ENCODE peak calls at places on chromosome 3, in seven cellular contexts. E is T-helper 1 cell, L is small intestine, T is type B pancreatic cell, Y is progenitor cell of endocrine pancreas, J is AG10803, B is stomach. U is an unnamed sample.

GRCh38 chr3:13015286-13016082 is 57.7 kb downstream of the IQSEC1 start:
- DNase-seq in T (no peak), J (no peak), B (peak; percentile 41), Y (no peak), E (peak; percentile 28), L (peak; percentile 36), U (no peak)

GRCh38 chr3:105837143-105837740 is 31.6 kb downstream of the CBLB start:
- DNase-seq in T (no peak), Y (no peak), L (no peak), J (no peak), E (no peak), B (no peak), U (no peak)

GRCh38 chr3:71401695-71402231 is 181.8 kb downstream of the FOXP1 start:
- DNase-seq in T (no peak), J (no peak), L (no peak), Y (no peak), E (no peak), B (no peak), U (no peak)

GRCh38 chr3:195194559-195195161 is 76.3 kb downstream of the XXYLT1 start:
- DNase-seq in B (no peak), E (no peak), T (no peak), L (no peak), Y (no peak), J (no peak), U (no peak)

GRCh38 chr3:195701042-195701910 is 19.5 kb upstream of the MUC20 start:
- DNase-seq in J (no peak), T (no peak), E (no peak), B (no peak), Y (no peak), L (no peak), U (no peak)

GRCh38 chr3:188446014-188446413 is 292.1 kb downstream of the LPP start:
- DNase-seq in T (no peak), B (no peak), E (no peak), J (no peak), Y (no peak), L (no peak), U (no peak)

GRCh38 chr3:88078930-88079329 is 19.9 kb downstream of the ZNF654 start:
- DNase-seq in L (no peak), B (no peak), E (no peak), T (no peak), J (no peak), Y (no peak), U (no peak)

GRCh38 chr3:127589600-127590281 is 792 bp downstream of the TPRA1 start:
- DNase-seq in Y (peak; percentile 29), B (no peak), L (peak; percentile 25), E (no peak), T (no peak), J (no peak), U (no peak)

GRCh38 chr3:152243301-152243711 is 25.4 kb upstream of the MBNL1 start:
- DNase-seq in L (peak; percentile 61), T (no peak), E (no peak), J (no peak), B (no peak), Y (no peak), U (no peak)

U was measured in 8988T.